ENCODE peak calls at places on chromosomes 3 and 15, in ten cellular contexts. N is Calu3; W is NCI-H1436; R is K562; J is NCI-H1092 treated with DMSO at 0.1 percent for 48 hours; Z is stimulated activated CD4-positive, alpha-beta T cell treated with anti-CD3 and anti-CD28 coated beads, Interleukin-4, amount 100 ng/mL, for 1 hour; X is H7; G is NCI-H1105; L is body of pancreas; H is cardiac fibroblast. U is an unnamed sample.

GRCh38 chr3:187902041-187902471 is 156.8 kb upstream of the BCL6 start:
- DNase-seq in N (no peak), W (no peak), R (no peak), J (no peak), Z (no peak), X (no peak), G (no peak), L (no peak), H (no peak), U (no peak)

GRCh38 chr3:188929138-188929537 is 242.6 kb upstream of the TPRG1 start:
- DNase-seq in N (peak), W (no peak), R (no peak), J (peak), Z (no peak), X (peak), G (no peak), L (peak), H (no peak), U (no peak)

GRCh38 chr15:34154725-34155204 is 52.9 kb downstream of the PGBD4 start:
- DNase-seq in N (peak), W (no peak), R (no peak), J (no peak), Z (no peak), X (no peak), G (no peak), L (no peak), H (peak), U (no peak)

GRCh38 chr3:46709721-46710120 is 7.9 kb downstream of the PRSS50 start:
- DNase-seq in N (no peak), W (no peak), R (no peak), J (no peak), Z (no peak), X (no peak), G (no peak), L (no peak), H (no peak), U (no peak)

GRCh38 chr3:15955968-15956367 is 158.2 kb upstream of the ANKRD28 start:
- DNase-seq in N (no peak), W (no peak), R (no peak), J (no peak), Z (no peak), X (no peak), G (no peak), L (no peak), H (peak), U (no peak)

GRCh38 chr3:120214161-120214560 is 70.9 kb downstream of the GPR156 start:
- DNase-seq in N (no peak), W (no peak), R (no peak), J (no peak), Z (no peak), X (no peak), G (peak), L (no peak), H (no peak), U (no peak)

GRCh38 chr15:37019479-37020433 is 80.6 kb downstream of the MEIS2 start:
- DNase-seq in N (peak), W (no peak), R (no peak), J (no peak), Z (no peak), X (no peak), G (no peak), L (peak), H (peak), U (no peak)

GRCh38 chr3:116777181-116777840 is 67.7 kb downstream of the TUSC7 start:
- DNase-seq in N (no peak), W (no peak), R (no peak), J (no peak), Z (no peak), X (no peak), G (no peak), L (no peak), H (no peak), U (no peak)

GRCh38 chr3:54710954-54711353 is 216.9 kb downstream of the LRTM1 start:
- DNase-seq in N (no peak), W (no peak), R (no peak), J (no peak), Z (no peak), X (no peak), G (no peak), L (no peak), H (no peak), U (no peak)

GRCh38 chr3:164458986-164459385 is 619.3 kb downstream of the SI start:
- DNase-seq in N (no peak), W (no peak), R (no peak), J (no peak), Z (no peak), X (no peak), G (no peak), L (no peak), H (peak), U (no peak)

GRCh38 chr15:40792394-40792793 is 14.5 kb upstream of the ZFYVE19 start:
- DNase-seq in N (no peak), W (no peak), R (no peak), J (no peak), Z (no peak), X (no peak), G (no peak), L (no peak), H (no peak), U (no peak)

GRCh38 chr15:52257734-52258062 is 37.9 kb downstream of the MYO5C start:
- DNase-seq in N (no peak), W (peak), R (no peak), J (no peak), Z (no peak), X (peak), G (peak), L (no peak), H (peak), U (no peak)

GRCh38 chr15:96293446-96293845 is 37.1 kb upstream of the NR2F2 start:
- DNase-seq in N (no peak), W (no peak), R (no peak), J (no peak), Z (no peak), X (no peak), G (no peak), L (no peak), H (no peak), U (no peak)

GRCh38 chr3:8793242-8793641 is 23.8 kb upstream of the OXTR start:
- DNase-seq in N (no peak), W (no peak), R (no peak), J (no peak), Z (no peak), X (no peak), G (no peak), L (no peak), H (no peak), U (no peak)

GRCh38 chr3:113275876-113276580 is 64.7 kb downstream of the BOC start:
- DNase-seq in N (peak), W (no peak), R (no peak), J (peak), Z (no peak), X (peak), G (no peak), L (peak), H (peak), U (no peak)

GRCh38 chr3:55624238-55624637 is 137.1 kb upstream of the WNT5A start:
- DNase-seq in N (no peak), W (no peak), R (no peak), J (no peak), Z (no peak), X (no peak), G (no peak), L (peak), H (no peak), U (no peak)

GRCh38 chr15:75531041-75531450 is 48.1 kb downstream of the PTPN9 start:
- DNase-seq in N (no peak), W (no peak), R (no peak), J (no peak), Z (no peak), X (no peak), G (no peak), L (peak), H (peak), U (no peak)

GRCh38 chr3:46903341-46904302 is 26.1 kb downstream of the PTH1R start:
- DNase-seq in N (no peak), W (no peak), R (peak), J (no peak), Z (no peak), X (no peak), G (no peak), L (no peak), H (peak), U (no peak)

GRCh38 chr15:100468265-100468664 is 60.5 kb downstream of the CERS3 start:
- DNase-seq in N (no peak), W (no peak), R (no peak), J (no peak), Z (no peak), X (no peak), G (no peak), L (peak), H (peak), U (no peak)

GRCh38 chr3:8733332-8734094 is at the start of gene CAV3:
- DNase-seq in N (no peak), W (no peak), R (no peak), J (no peak), Z (no peak), X (no peak), G (no peak), L (no peak), H (no peak), U (no peak)

GRCh38 chr3:36729204-36730056 is 34.9 kb downstream of the DCLK3 start:
- DNase-seq in N (no peak), W (peak), R (peak), J (peak), Z (no peak), X (peak), G (peak), L (no peak), H (peak), U (no peak)

GRCh38 chr3:90241481-90241880 is 1134.1 kb downstream of the EPHA3 start:
- DNase-seq in N (no peak), W (no peak), R (no peak), J (no peak), Z (no peak), X (no peak), G (no peak), L (no peak), H (peak), U (no peak)

GRCh38 chr3:193851941-193852674 is 259.1 kb downstream of the OPA1 start:
- DNase-seq in N (peak), W (peak), R (no peak), J (no peak), Z (no peak), X (peak), G (no peak), L (peak), H (peak), U (no peak)

GRCh38 chr15:91520848-91521247 is 332.7 kb upstream of the SLCO3A1 start:
- DNase-seq in N (no peak), W (no peak), R (no peak), J (no peak), Z (no peak), X (no peak), G (no peak), L (no peak), H (no peak), U (no peak)

GRCh38 chr3:53046171-53047170 is 598 bp upstream of the SFMBT1 start:
- DNase-seq in N (peak), W (no peak), R (no peak), J (peak), Z (peak), X (peak), G (no peak), L (peak), H (peak), U (peak)

GRCh38 chr15:46955576-46955975 is 761.7 kb upstream of the SEMA6D start:
- DNase-seq in N (no peak), W (no peak), R (no peak), J (no peak), Z (no peak), X (no peak), G (no peak), L (no peak), H (no peak), U (no peak)

GRCh38 chr3:53160660-53161344 is at the start of gene PRKCD:
- DNase-seq in N (peak), W (peak), R (peak), J (peak), Z (peak), X (peak), G (peak), L (peak), H (peak), U (peak)

GRCh38 chr15:43514241-43515057 is 3.0 kb upstream of the MAP1A start:
- DNase-seq in N (peak), W (no peak), R (peak), J (peak), Z (no peak), X (peak), G (no peak), L (peak), H (peak), U (no peak)

GRCh38 chr15:55630921-55631320 is 42.8 kb upstream of the PYGO1 start:
- DNase-seq in N (no peak), W (no peak), R (no peak), J (no peak), Z (no peak), X (no peak), G (no peak), L (no peak), H (no peak), U (no peak)

GRCh38 chr15:65245096-65245849 is 34.0 kb upstream of the CILP start:
- DNase-seq in N (no peak), W (no peak), R (no peak), J (no peak), Z (no peak), X (no peak), G (no peak), L (peak), H (peak), U (no peak)

GRCh38 chr3:99850608-99851007 is 32.9 kb downstream of the CMSS1 start:
- DNase-seq in N (no peak), W (no peak), R (no peak), J (no peak), Z (no peak), X (no peak), G (no peak), L (no peak), H (no peak), U (no peak)

GRCh38 chr15:74235962-74236361 is at the start of gene CCDC33:
- DNase-seq in N (peak), W (peak), R (no peak), J (peak), Z (no peak), X (no peak), G (peak), L (peak), H (no peak), U (no peak)

GRCh38 chr3:154981201-154981600 is 98.9 kb upstream of the MME start:
- DNase-seq in N (no peak), W (no peak), R (no peak), J (no peak), Z (no peak), X (no peak), G (no peak), L (no peak), H (peak), U (no peak)

GRCh38 chr3:126573492-126574117 is 14.9 kb upstream of the C3orf22 start:
- DNase-seq in N (peak), W (peak), R (peak), J (no peak), Z (no peak), X (no peak), G (no peak), L (no peak), H (no peak), U (no peak)

U was measured in T-helper 22 cell.